ENCODE peak calls at places on chromosomes 5 and 9, in five cellular contexts. P is left kidney; S is type B pancreatic cell; O is BE2C; F is stimulated activated CD4-positive, alpha-beta T cell treated with anti-CD3 and anti-CD28 coated beads, Interleukin-15, amount 100 ng/mL, for 48 hours. C is an unnamed sample.

GRCh38 chr9:119195521-119195920 is 173.7 kb downstream of the BRINP1 start:
- DNase-seq in P (no peak), S (no peak), O (no peak), F (no peak), C (no peak)

GRCh38 chr9:88905506-88905905 is 85.8 kb upstream of the S1PR3 start:
- DNase-seq in P (no peak), O (no peak), S (no peak), F (no peak), C (no peak)

GRCh38 chr9:120668399-120668798 is 45.9 kb downstream of the MEGF9 start:
- DNase-seq in S (no peak), F (no peak), P (peak; percentile 16), O (peak; percentile 26), C (no peak)

GRCh38 chr5:54438601-54439399 is 16.7 kb upstream of the HSPB3 start:
- DNase-seq in F (no peak), P (no peak), S (no peak), O (no peak), C (no peak)

GRCh38 chr9:2771661-2772060 is 54.4 kb downstream of the KCNV2 start:
- DNase-seq in P (peak; percentile 6), O (no peak), S (no peak), F (no peak), C (no peak)

GRCh38 chr5:135432113-135432512 is 15.0 kb downstream of the DCANP1 start:
- DNase-seq in S (no peak), F (no peak), P (no peak), O (no peak), C (no peak)

GRCh38 chr5:68252678-68253520 is 37.3 kb downstream of the PIK3R1 start:
- DNase-seq in O (peak; percentile 77), P (peak; percentile 83), S (no peak), F (no peak), C (peak; percentile 50)

GRCh38 chr5:177576169-177576568 is 15.8 kb upstream of the TMED9 start:
- DNase-seq in O (no peak), P (no peak), S (no peak), F (no peak), C (no peak)

GRCh38 chr5:19885040-19885824 is 102.8 kb downstream of the CDH18 start:
- DNase-seq in O (no peak), P (no peak), F (no peak), S (no peak), C (no peak)

GRCh38 chr5:17224858-17225436 is 7.5 kb downstream of the BASP1 start:
- DNase-seq in S (no peak), O (no peak), F (no peak), P (no peak), C (no peak)

GRCh38 chr9:36671561-36671960 is 98.9 kb downstream of the MELK start:
- DNase-seq in F (no peak), S (no peak), O (no peak), P (no peak), C (no peak)

GRCh38 chr5:130692766-130693165 is 472.3 kb downstream of the HINT1 start:
- DNase-seq in F (no peak), P (peak; percentile 74), S (no peak), O (no peak), C (no peak)

GRCh38 chr9:87579761-87580626 is 82.3 kb downstream of the DAPK1 start:
- DNase-seq in O (no peak), F (no peak), S (no peak), P (no peak), C (no peak)

GRCh38 chr9:84701801-84702200 is 32.3 kb downstream of the NTRK2 start:
- DNase-seq in P (no peak), O (no peak), S (no peak), F (no peak), C (no peak)

GRCh38 chr5:142769251-142769792 is 855 bp upstream of the ARHGAP26 start:
- DNase-seq in F (peak; percentile 59), O (peak; percentile 28), P (peak; percentile 55), S (no peak), C (no peak)

GRCh38 chr9:108950168-108950567 is 16.0 kb downstream of the ABITRAM start:
- DNase-seq in S (no peak), O (no peak), F (no peak), P (no peak), C (no peak)

GRCh38 chr9:69609156-69609555 is 63.0 kb downstream of the APBA1 start:
- DNase-seq in P (no peak), O (no peak), S (no peak), F (no peak), C (no peak)

GRCh38 chr5:2538169-2538568 is 213.3 kb downstream of the IRX2 start:
- DNase-seq in S (peak; percentile 57), P (no peak), F (no peak), O (no peak), C (no peak)

GRCh38 chr5:10124287-10124686 is 125.4 kb downstream of the ATPSCKMT start:
- DNase-seq in F (no peak), P (no peak), S (no peak), O (no peak), C (peak; percentile 83)

GRCh38 chr5:60792438-60792837 is 51.6 kb downstream of the ELOVL7 start:
- DNase-seq in P (no peak), F (no peak), S (no peak), O (no peak), C (no peak)

GRCh38 chr5:114360362-114360761 is 1.5 kb upstream of the KCNN2 start:
- DNase-seq in S (no peak), O (no peak), F (no peak), P (no peak), C (no peak)

GRCh38 chr9:95788011-95788410 is 87.5 kb upstream of the ERCC6L2 start:
- DNase-seq in P (peak; percentile 91), F (no peak), S (no peak), O (no peak), C (no peak)

GRCh38 chr9:134525841-134526797 is 115.5 kb upstream of the COL5A1 start:
- DNase-seq in S (peak; percentile 64), O (no peak), F (no peak), P (no peak), C (no peak)

GRCh38 chr5:2335727-2336515 is 415.6 kb downstream of the IRX2 start:
- DNase-seq in S (no peak), F (no peak), O (no peak), P (no peak), C (no peak)

GRCh38 chr5:176570044-176570443 is 20.9 kb downstream of the CDHR2 start:
- DNase-seq in S (no peak), P (no peak), O (no peak), F (no peak), C (no peak)

GRCh38 chr9:137311171-137311970 is 9.3 kb upstream of the NRARP start:
- DNase-seq in S (peak; percentile 78), F (no peak), O (peak; percentile 13), P (no peak), C (no peak)

GRCh38 chr5:8958602-8959001 is 587.3 kb downstream of the SEMA5A start:
- DNase-seq in F (no peak), O (no peak), S (no peak), P (peak; percentile 14), C (no peak)

C was measured in C1 segment of cervical spinal cord.